ENCODE peak calls at places on chromosomes 16 and 17, in ten cellular contexts. One of them, this sample, is unnamed.

GRCh38 chr17:63095459-63095858 is 129.4 kb downstream of the TANC2 start:
- ATAC-seq in lower lobe of right lung: no peak
- ATAC-seq in stimulated activated effector memory CD8-positive, alpha-beta T cell treated with anti-CD3 and anti-CD28 coated beads, Interleukin-12 subunit alpha, Interleukin-12 subunit beta, amount 100 ng/mL, for 72 hours: no peak
- ATAC-seq in activated T-cell treated with anti-CD3 and anti-CD28 coated beads, Interleukin-2, amount 50 U/mL, for 4 hours: no peak
- ATAC-seq in IMR-90: peak
- ATAC-seq in pancreas: no peak
- ATAC-seq in HCT116: no peak
- ATAC-seq in gastroesophageal sphincter: no peak
- ATAC-seq in HepG2: no peak
- ATAC-seq in natural killer cell: no peak
- ATAC-seq in this sample: no peak

GRCh38 chr17:45262516-45263476 is 902 bp upstream of the SPATA32 start:
- ATAC-seq in lower lobe of right lung: peak
- ATAC-seq in stimulated activated effector memory CD8-positive, alpha-beta T cell treated with anti-CD3 and anti-CD28 coated beads, Interleukin-12 subunit alpha, Interleukin-12 subunit beta, amount 100 ng/mL, for 72 hours: no peak
- ATAC-seq in activated T-cell treated with anti-CD3 and anti-CD28 coated beads, Interleukin-2, amount 50 U/mL, for 4 hours: peak
- ATAC-seq in IMR-90: peak
- ATAC-seq in pancreas: peak
- ATAC-seq in HCT116: peak
- ATAC-seq in gastroesophageal sphincter: peak
- ATAC-seq in HepG2: no peak
- ATAC-seq in natural killer cell: no peak
- ATAC-seq in this sample: peak

GRCh38 chr17:43070257-43070656 is 45.2 kb downstream of the RND2 start:
- ATAC-seq in lower lobe of right lung: no peak
- ATAC-seq in stimulated activated effector memory CD8-positive, alpha-beta T cell treated with anti-CD3 and anti-CD28 coated beads, Interleukin-12 subunit alpha, Interleukin-12 subunit beta, amount 100 ng/mL, for 72 hours: no peak
- ATAC-seq in activated T-cell treated with anti-CD3 and anti-CD28 coated beads, Interleukin-2, amount 50 U/mL, for 4 hours: no peak
- ATAC-seq in IMR-90: no peak
- ATAC-seq in pancreas: no peak
- ATAC-seq in HCT116: no peak
- ATAC-seq in gastroesophageal sphincter: no peak
- ATAC-seq in HepG2: no peak
- ATAC-seq in natural killer cell: no peak
- ATAC-seq in this sample: no peak

GRCh38 chr17:73705594-73705993 is 61.3 kb upstream of the SDK2 start:
- ATAC-seq in lower lobe of right lung: no peak
- ATAC-seq in stimulated activated effector memory CD8-positive, alpha-beta T cell treated with anti-CD3 and anti-CD28 coated beads, Interleukin-12 subunit alpha, Interleukin-12 subunit beta, amount 100 ng/mL, for 72 hours: no peak
- ATAC-seq in activated T-cell treated with anti-CD3 and anti-CD28 coated beads, Interleukin-2, amount 50 U/mL, for 4 hours: no peak
- ATAC-seq in IMR-90: no peak
- ATAC-seq in pancreas: no peak
- ATAC-seq in HCT116: no peak
- ATAC-seq in gastroesophageal sphincter: no peak
- ATAC-seq in HepG2: no peak
- ATAC-seq in natural killer cell: no peak
- ATAC-seq in this sample: no peak

GRCh38 chr17:67515490-67516088 is 138.5 kb downstream of the PITPNC1 start:
- ATAC-seq in lower lobe of right lung: peak
- ATAC-seq in stimulated activated effector memory CD8-positive, alpha-beta T cell treated with anti-CD3 and anti-CD28 coated beads, Interleukin-12 subunit alpha, Interleukin-12 subunit beta, amount 100 ng/mL, for 72 hours: no peak
- ATAC-seq in activated T-cell treated with anti-CD3 and anti-CD28 coated beads, Interleukin-2, amount 50 U/mL, for 4 hours: no peak
- ATAC-seq in IMR-90: no peak
- ATAC-seq in pancreas: peak
- ATAC-seq in HCT116: no peak
- ATAC-seq in gastroesophageal sphincter: no peak
- ATAC-seq in HepG2: no peak
- ATAC-seq in natural killer cell: no peak
- ATAC-seq in this sample: no peak

GRCh38 chr16:59341368-59341767 is 607.3 kb upstream of the GOT2 start:
- ATAC-seq in lower lobe of right lung: no peak
- ATAC-seq in stimulated activated effector memory CD8-positive, alpha-beta T cell treated with anti-CD3 and anti-CD28 coated beads, Interleukin-12 subunit alpha, Interleukin-12 subunit beta, amount 100 ng/mL, for 72 hours: no peak
- ATAC-seq in activated T-cell treated with anti-CD3 and anti-CD28 coated beads, Interleukin-2, amount 50 U/mL, for 4 hours: no peak
- ATAC-seq in IMR-90: peak
- ATAC-seq in pancreas: no peak
- ATAC-seq in HCT116: no peak
- ATAC-seq in gastroesophageal sphincter: no peak
- ATAC-seq in HepG2: peak
- ATAC-seq in natural killer cell: no peak
- ATAC-seq in this sample: no peak

GRCh38 chr17:62656446-62656845 is 29.0 kb downstream of the MRC2 start:
- ATAC-seq in lower lobe of right lung: no peak
- ATAC-seq in stimulated activated effector memory CD8-positive, alpha-beta T cell treated with anti-CD3 and anti-CD28 coated beads, Interleukin-12 subunit alpha, Interleukin-12 subunit beta, amount 100 ng/mL, for 72 hours: no peak
- ATAC-seq in activated T-cell treated with anti-CD3 and anti-CD28 coated beads, Interleukin-2, amount 50 U/mL, for 4 hours: no peak
- ATAC-seq in IMR-90: no peak
- ATAC-seq in pancreas: no peak
- ATAC-seq in HCT116: no peak
- ATAC-seq in gastroesophageal sphincter: no peak
- ATAC-seq in HepG2: no peak
- ATAC-seq in natural killer cell: no peak
- ATAC-seq in this sample: no peak

GRCh38 chr16:82715160-82715559 is 88.4 kb downstream of the CDH13 start:
- ATAC-seq in lower lobe of right lung: no peak
- ATAC-seq in stimulated activated effector memory CD8-positive, alpha-beta T cell treated with anti-CD3 and anti-CD28 coated beads, Interleukin-12 subunit alpha, Interleukin-12 subunit beta, amount 100 ng/mL, for 72 hours: no peak
- ATAC-seq in activated T-cell treated with anti-CD3 and anti-CD28 coated beads, Interleukin-2, amount 50 U/mL, for 4 hours: no peak
- ATAC-seq in IMR-90: no peak
- ATAC-seq in pancreas: no peak
- ATAC-seq in HCT116: no peak
- ATAC-seq in gastroesophageal sphincter: no peak
- ATAC-seq in HepG2: no peak
- ATAC-seq in natural killer cell: no peak
- ATAC-seq in this sample: no peak

GRCh38 chr16:79411805-79412204 is 188.7 kb downstream of the MAF start:
- ATAC-seq in lower lobe of right lung: no peak
- ATAC-seq in stimulated activated effector memory CD8-positive, alpha-beta T cell treated with anti-CD3 and anti-CD28 coated beads, Interleukin-12 subunit alpha, Interleukin-12 subunit beta, amount 100 ng/mL, for 72 hours: peak
- ATAC-seq in activated T-cell treated with anti-CD3 and anti-CD28 coated beads, Interleukin-2, amount 50 U/mL, for 4 hours: peak
- ATAC-seq in IMR-90: no peak
- ATAC-seq in pancreas: no peak
- ATAC-seq in HCT116: no peak
- ATAC-seq in gastroesophageal sphincter: no peak
- ATAC-seq in HepG2: no peak
- ATAC-seq in natural killer cell: peak
- ATAC-seq in this sample: peak

GRCh38 chr16:3012828-3013420 is at the start of gene CLDN9:
- ATAC-seq in lower lobe of right lung: peak
- ATAC-seq in stimulated activated effector memory CD8-positive, alpha-beta T cell treated with anti-CD3 and anti-CD28 coated beads, Interleukin-12 subunit alpha, Interleukin-12 subunit beta, amount 100 ng/mL, for 72 hours: peak
- ATAC-seq in activated T-cell treated with anti-CD3 and anti-CD28 coated beads, Interleukin-2, amount 50 U/mL, for 4 hours: peak
- ATAC-seq in IMR-90: no peak
- ATAC-seq in pancreas: peak
- ATAC-seq in HCT116: peak
- ATAC-seq in gastroesophageal sphincter: no peak
- ATAC-seq in HepG2: peak
- ATAC-seq in natural killer cell: no peak
- ATAC-seq in this sample: no peak

GRCh38 chr16:2919511-2920255 is 8.0 kb downstream of the FLYWCH1 start:
- ATAC-seq in lower lobe of right lung: peak
- ATAC-seq in stimulated activated effector memory CD8-positive, alpha-beta T cell treated with anti-CD3 and anti-CD28 coated beads, Interleukin-12 subunit alpha, Interleukin-12 subunit beta, amount 100 ng/mL, for 72 hours: peak
- ATAC-seq in activated T-cell treated with anti-CD3 and anti-CD28 coated beads, Interleukin-2, amount 50 U/mL, for 4 hours: peak
- ATAC-seq in IMR-90: peak
- ATAC-seq in pancreas: peak
- ATAC-seq in HCT116: peak
- ATAC-seq in gastroesophageal sphincter: peak
- ATAC-seq in HepG2: no peak
- ATAC-seq in natural killer cell: peak
- ATAC-seq in this sample: peak

GRCh38 chr17:35188111-35188510 is 6.1 kb downstream of the SLC35G3 start:
- ATAC-seq in lower lobe of right lung: peak
- ATAC-seq in stimulated activated effector memory CD8-positive, alpha-beta T cell treated with anti-CD3 and anti-CD28 coated beads, Interleukin-12 subunit alpha, Interleukin-12 subunit beta, amount 100 ng/mL, for 72 hours: peak
- ATAC-seq in activated T-cell treated with anti-CD3 and anti-CD28 coated beads, Interleukin-2, amount 50 U/mL, for 4 hours: no peak
- ATAC-seq in IMR-90: no peak
- ATAC-seq in pancreas: no peak
- ATAC-seq in HCT116: no peak
- ATAC-seq in gastroesophageal sphincter: no peak
- ATAC-seq in HepG2: no peak
- ATAC-seq in natural killer cell: no peak
- ATAC-seq in this sample: peak

GRCh38 chr17:42179911-42180410 is 981 bp downstream of the KCNH4 start:
- ATAC-seq in lower lobe of right lung: no peak
- ATAC-seq in stimulated activated effector memory CD8-positive, alpha-beta T cell treated with anti-CD3 and anti-CD28 coated beads, Interleukin-12 subunit alpha, Interleukin-12 subunit beta, amount 100 ng/mL, for 72 hours: no peak
- ATAC-seq in activated T-cell treated with anti-CD3 and anti-CD28 coated beads, Interleukin-2, amount 50 U/mL, for 4 hours: no peak
- ATAC-seq in IMR-90: no peak
- ATAC-seq in pancreas: peak
- ATAC-seq in HCT116: no peak
- ATAC-seq in gastroesophageal sphincter: no peak
- ATAC-seq in HepG2: peak
- ATAC-seq in natural killer cell: no peak
- ATAC-seq in this sample: no peak

GRCh38 chr17:57735707-57736106 is 9.4 kb downstream of the CCDC182 start:
- ATAC-seq in lower lobe of right lung: no peak
- ATAC-seq in stimulated activated effector memory CD8-positive, alpha-beta T cell treated with anti-CD3 and anti-CD28 coated beads, Interleukin-12 subunit alpha, Interleukin-12 subunit beta, amount 100 ng/mL, for 72 hours: no peak
- ATAC-seq in activated T-cell treated with anti-CD3 and anti-CD28 coated beads, Interleukin-2, amount 50 U/mL, for 4 hours: no peak
- ATAC-seq in IMR-90: no peak
- ATAC-seq in pancreas: no peak
- ATAC-seq in HCT116: peak
- ATAC-seq in gastroesophageal sphincter: no peak
- ATAC-seq in HepG2: peak
- ATAC-seq in natural killer cell: no peak
- ATAC-seq in this sample: no peak

GRCh38 chr16:53121666-53122065 is 66.9 kb downstream of the CHD9 start:
- ATAC-seq in lower lobe of right lung: no peak
- ATAC-seq in stimulated activated effector memory CD8-positive, alpha-beta T cell treated with anti-CD3 and anti-CD28 coated beads, Interleukin-12 subunit alpha, Interleukin-12 subunit beta, amount 100 ng/mL, for 72 hours: no peak
- ATAC-seq in activated T-cell treated with anti-CD3 and anti-CD28 coated beads, Interleukin-2, amount 50 U/mL, for 4 hours: no peak
- ATAC-seq in IMR-90: no peak
- ATAC-seq in pancreas: no peak
- ATAC-seq in HCT116: no peak
- ATAC-seq in gastroesophageal sphincter: no peak
- ATAC-seq in HepG2: no peak
- ATAC-seq in natural killer cell: no peak
- ATAC-seq in this sample: no peak

GRCh38 chr16:85313541-85314208 is 201.4 kb upstream of the CIBAR2 start:
- ATAC-seq in lower lobe of right lung: no peak
- ATAC-seq in stimulated activated effector memory CD8-positive, alpha-beta T cell treated with anti-CD3 and anti-CD28 coated beads, Interleukin-12 subunit alpha, Interleukin-12 subunit beta, amount 100 ng/mL, for 72 hours: no peak
- ATAC-seq in activated T-cell treated with anti-CD3 and anti-CD28 coated beads, Interleukin-2, amount 50 U/mL, for 4 hours: no peak
- ATAC-seq in IMR-90: peak
- ATAC-seq in pancreas: no peak
- ATAC-seq in HCT116: no peak
- ATAC-seq in gastroesophageal sphincter: no peak
- ATAC-seq in HepG2: peak
- ATAC-seq in natural killer cell: no peak
- ATAC-seq in this sample: no peak

GRCh38 chr16:57041182-57042156 is 50.9 kb upstream of the CPNE2 start:
- ATAC-seq in lower lobe of right lung: no peak
- ATAC-seq in stimulated activated effector memory CD8-positive, alpha-beta T cell treated with anti-CD3 and anti-CD28 coated beads, Interleukin-12 subunit alpha, Interleukin-12 subunit beta, amount 100 ng/mL, for 72 hours: peak
- ATAC-seq in activated T-cell treated with anti-CD3 and anti-CD28 coated beads, Interleukin-2, amount 50 U/mL, for 4 hours: peak
- ATAC-seq in IMR-90: no peak
- ATAC-seq in pancreas: no peak
- ATAC-seq in HCT116: no peak
- ATAC-seq in gastroesophageal sphincter: no peak
- ATAC-seq in HepG2: no peak
- ATAC-seq in natural killer cell: peak
- ATAC-seq in this sample: peak

GRCh38 chr17:78853926-78854394 is 13.3 kb upstream of the USP36 start:
- ATAC-seq in lower lobe of right lung: no peak
- ATAC-seq in stimulated activated effector memory CD8-positive, alpha-beta T cell treated with anti-CD3 and anti-CD28 coated beads, Interleukin-12 subunit alpha, Interleukin-12 subunit beta, amount 100 ng/mL, for 72 hours: no peak
- ATAC-seq in activated T-cell treated with anti-CD3 and anti-CD28 coated beads, Interleukin-2, amount 50 U/mL, for 4 hours: no peak
- ATAC-seq in IMR-90: no peak
- ATAC-seq in pancreas: no peak
- ATAC-seq in HCT116: no peak
- ATAC-seq in gastroesophageal sphincter: no peak
- ATAC-seq in HepG2: no peak
- ATAC-seq in natural killer cell: no peak
- ATAC-seq in this sample: no peak

GRCh38 chr17:81910840-81911276 is 341 bp downstream of the PCYT2 start:
- ATAC-seq in lower lobe of right lung: peak
- ATAC-seq in stimulated activated effector memory CD8-positive, alpha-beta T cell treated with anti-CD3 and anti-CD28 coated beads, Interleukin-12 subunit alpha, Interleukin-12 subunit beta, amount 100 ng/mL, for 72 hours: peak
- ATAC-seq in activated T-cell treated with anti-CD3 and anti-CD28 coated beads, Interleukin-2, amount 50 U/mL, for 4 hours: peak
- ATAC-seq in IMR-90: peak
- ATAC-seq in pancreas: peak
- ATAC-seq in HCT116: peak
- ATAC-seq in gastroesophageal sphincter: no peak
- ATAC-seq in HepG2: no peak
- ATAC-seq in natural killer cell: no peak
- ATAC-seq in this sample: peak

GRCh38 chr16:275786-276232 is at the start of gene RGS11:
- ATAC-seq in lower lobe of right lung: peak
- ATAC-seq in stimulated activated effector memory CD8-positive, alpha-beta T cell treated with anti-CD3 and anti-CD28 coated beads, Interleukin-12 subunit alpha, Interleukin-12 subunit beta, amount 100 ng/mL, for 72 hours: no peak
- ATAC-seq in activated T-cell treated with anti-CD3 and anti-CD28 coated beads, Interleukin-2, amount 50 U/mL, for 4 hours: no peak
- ATAC-seq in IMR-90: peak
- ATAC-seq in pancreas: no peak
- ATAC-seq in HCT116: no peak
- ATAC-seq in gastroesophageal sphincter: peak
- ATAC-seq in HepG2: no peak
- ATAC-seq in natural killer cell: peak
- ATAC-seq in this sample: no peak

GRCh38 chr16:14640538-14640937 is 7.8 kb downstream of the BFAR start:
- ATAC-seq in lower lobe of right lung: no peak
- ATAC-seq in stimulated activated effector memory CD8-positive, alpha-beta T cell treated with anti-CD3 and anti-CD28 coated beads, Interleukin-12 subunit alpha, Interleukin-12 subunit beta, amount 100 ng/mL, for 72 hours: no peak
- ATAC-seq in activated T-cell treated with anti-CD3 and anti-CD28 coated beads, Interleukin-2, amount 50 U/mL, for 4 hours: no peak
- ATAC-seq in IMR-90: no peak
- ATAC-seq in pancreas: no peak
- ATAC-seq in HCT116: no peak
- ATAC-seq in gastroesophageal sphincter: no peak
- ATAC-seq in HepG2: no peak
- ATAC-seq in natural killer cell: no peak
- ATAC-seq in this sample: no peak

GRCh38 chr16:22641030-22641671 is 130.5 kb downstream of the NPIPB5 start:
- ATAC-seq in lower lobe of right lung: no peak
- ATAC-seq in stimulated activated effector memory CD8-positive, alpha-beta T cell treated with anti-CD3 and anti-CD28 coated beads, Interleukin-12 subunit alpha, Interleukin-12 subunit beta, amount 100 ng/mL, for 72 hours: no peak
- ATAC-seq in activated T-cell treated with anti-CD3 and anti-CD28 coated beads, Interleukin-2, amount 50 U/mL, for 4 hours: no peak
- ATAC-seq in IMR-90: peak
- ATAC-seq in pancreas: no peak
- ATAC-seq in HCT116: peak
- ATAC-seq in gastroesophageal sphincter: no peak
- ATAC-seq in HepG2: peak
- ATAC-seq in natural killer cell: no peak
- ATAC-seq in this sample: peak

GRCh38 chr16:89595330-89596060 is 17.9 kb upstream of the DPEP1 start:
- ATAC-seq in lower lobe of right lung: peak
- ATAC-seq in stimulated activated effector memory CD8-positive, alpha-beta T cell treated with anti-CD3 and anti-CD28 coated beads, Interleukin-12 subunit alpha, Interleukin-12 subunit beta, amount 100 ng/mL, for 72 hours: no peak
- ATAC-seq in activated T-cell treated with anti-CD3 and anti-CD28 coated beads, Interleukin-2, amount 50 U/mL, for 4 hours: no peak
- ATAC-seq in IMR-90: no peak
- ATAC-seq in pancreas: no peak
- ATAC-seq in HCT116: no peak
- ATAC-seq in gastroesophageal sphincter: no peak
- ATAC-seq in HepG2: no peak
- ATAC-seq in natural killer cell: no peak
- ATAC-seq in this sample: no peak

GRCh38 chr17:39668141-39668924 is at the start of gene PNMT:
- ATAC-seq in lower lobe of right lung: peak
- ATAC-seq in stimulated activated effector memory CD8-positive, alpha-beta T cell treated with anti-CD3 and anti-CD28 coated beads, Interleukin-12 subunit alpha, Interleukin-12 subunit beta, amount 100 ng/mL, for 72 hours: peak
- ATAC-seq in activated T-cell treated with anti-CD3 and anti-CD28 coated beads, Interleukin-2, amount 50 U/mL, for 4 hours: peak
- ATAC-seq in IMR-90: peak
- ATAC-seq in pancreas: peak
- ATAC-seq in HCT116: no peak
- ATAC-seq in gastroesophageal sphincter: peak
- ATAC-seq in HepG2: peak
- ATAC-seq in natural killer cell: peak
- ATAC-seq in this sample: peak

GRCh38 chr16:2835638-2836493 is 5.8 kb downstream of the ZG16B start:
- ATAC-seq in lower lobe of right lung: peak
- ATAC-seq in stimulated activated effector memory CD8-positive, alpha-beta T cell treated with anti-CD3 and anti-CD28 coated beads, Interleukin-12 subunit alpha, Interleukin-12 subunit beta, amount 100 ng/mL, for 72 hours: no peak
- ATAC-seq in activated T-cell treated with anti-CD3 and anti-CD28 coated beads, Interleukin-2, amount 50 U/mL, for 4 hours: no peak
- ATAC-seq in IMR-90: peak
- ATAC-seq in pancreas: peak
- ATAC-seq in HCT116: peak
- ATAC-seq in gastroesophageal sphincter: peak
- ATAC-seq in HepG2: peak
- ATAC-seq in natural killer cell: no peak
- ATAC-seq in this sample: no peak

GRCh38 chr17:4998666-4999428 is 1.1 kb downstream of the KIF1C start:
- ATAC-seq in lower lobe of right lung: peak
- ATAC-seq in stimulated activated effector memory CD8-positive, alpha-beta T cell treated with anti-CD3 and anti-CD28 coated beads, Interleukin-12 subunit alpha, Interleukin-12 subunit beta, amount 100 ng/mL, for 72 hours: no peak
- ATAC-seq in activated T-cell treated with anti-CD3 and anti-CD28 coated beads, Interleukin-2, amount 50 U/mL, for 4 hours: no peak
- ATAC-seq in IMR-90: peak
- ATAC-seq in pancreas: no peak
- ATAC-seq in HCT116: peak
- ATAC-seq in gastroesophageal sphincter: no peak
- ATAC-seq in HepG2: peak
- ATAC-seq in natural killer cell: no peak
- ATAC-seq in this sample: no peak

GRCh38 chr16:89723279-89724250 is 2.2 kb downstream of the ZNF276 start:
- ATAC-seq in lower lobe of right lung: no peak
- ATAC-seq in stimulated activated effector memory CD8-positive, alpha-beta T cell treated with anti-CD3 and anti-CD28 coated beads, Interleukin-12 subunit alpha, Interleukin-12 subunit beta, amount 100 ng/mL, for 72 hours: peak
- ATAC-seq in activated T-cell treated with anti-CD3 and anti-CD28 coated beads, Interleukin-2, amount 50 U/mL, for 4 hours: peak
- ATAC-seq in IMR-90: no peak
- ATAC-seq in pancreas: no peak
- ATAC-seq in HCT116: no peak
- ATAC-seq in gastroesophageal sphincter: no peak
- ATAC-seq in HepG2: no peak
- ATAC-seq in natural killer cell: peak
- ATAC-seq in this sample: peak

GRCh38 chr17:39813631-39814030 is 50.5 kb downstream of the IKZF3 start:
- ATAC-seq in lower lobe of right lung: peak
- ATAC-seq in stimulated activated effector memory CD8-positive, alpha-beta T cell treated with anti-CD3 and anti-CD28 coated beads, Interleukin-12 subunit alpha, Interleukin-12 subunit beta, amount 100 ng/mL, for 72 hours: peak
- ATAC-seq in activated T-cell treated with anti-CD3 and anti-CD28 coated beads, Interleukin-2, amount 50 U/mL, for 4 hours: peak
- ATAC-seq in IMR-90: no peak
- ATAC-seq in pancreas: no peak
- ATAC-seq in HCT116: no peak
- ATAC-seq in gastroesophageal sphincter: no peak
- ATAC-seq in HepG2: no peak
- ATAC-seq in natural killer cell: peak
- ATAC-seq in this sample: peak